ENCODE peak calls at places on chromosomes 11 and 22, in nine cellular contexts. Q is activated CD4-positive, alpha-beta T cell treated with anti-CD3 and anti-CD28 coated beads for 48 hours; F is GM23248; E is left ventricle myocardium superior; P is omental fat pad; T is BJ; O is EL; X is HS-5; V is AG08395. M is an unnamed sample.

GRCh38 chr11:68958211-68958610 is 22.6 kb downstream of the MRGPRD start:
- DNase-seq in Q (no peak), F (no peak), E (no peak), P (no peak), T (no peak), O (no peak), X (no peak), V (no peak), M (no peak)

GRCh38 chr22:30265851-30266444 is 703 bp downstream of the OSM start:
- DNase-seq in Q (peak), F (peak), E (peak), P (no peak), T (no peak), O (no peak), X (no peak), V (no peak), M (peak)

GRCh38 chr11:61555051-61555969 is 25.6 kb downstream of the SYT7 start:
- DNase-seq in Q (no peak), F (peak), E (no peak), P (no peak), T (no peak), O (no peak), X (no peak), V (no peak), M (no peak)

GRCh38 chr11:34148504-34149165 is 43.2 kb downstream of the NAT10 start:
- DNase-seq in Q (no peak), F (no peak), E (no peak), P (no peak), T (no peak), O (no peak), X (no peak), V (no peak), M (no peak)

GRCh38 chr11:96753997-96754396 is 364.2 kb downstream of the JRKL start:
- DNase-seq in Q (no peak), F (no peak), E (no peak), P (no peak), T (no peak), O (no peak), X (no peak), V (no peak), M (no peak)

GRCh38 chr11:70542811-70543210 is 144.5 kb downstream of the CTTN start:
- DNase-seq in Q (no peak), F (no peak), E (no peak), P (no peak), T (no peak), O (no peak), X (no peak), V (no peak), M (no peak)

GRCh38 chr11:26028294-26028954 is 303.5 kb upstream of the ANO3 start:
- DNase-seq in Q (no peak), F (peak), E (no peak), P (no peak), T (peak), O (peak), X (peak), V (peak), M (no peak)

GRCh38 chr11:488992-489391 is 18.1 kb downstream of the RNH1 start:
- DNase-seq in Q (no peak), F (no peak), E (no peak), P (no peak), T (no peak), O (no peak), X (no peak), V (no peak), M (no peak)

GRCh38 chr11:77287615-77288273 is 13.7 kb downstream of the GDPD4 start:
- DNase-seq in Q (no peak), F (peak), E (no peak), P (no peak), T (peak), O (peak), X (peak), V (peak), M (no peak)